ENCODE peak calls at places on chromosome 3, in seven cellular contexts. One of them, this sample, is unnamed.

GRCh38 chr3:62332771-62333381 is 40.5 kb downstream of the FEZF2 start:
- DNase-seq in spleen: no peak
- DNase-seq in GM23338: peak
- DNase-seq in H1: no peak
- DNase-seq in HCT116: peak
- DNase-seq in stomach: no peak
- DNase-seq in sigmoid colon: no peak
- DNase-seq in this sample: no peak

GRCh38 chr3:38655708-38656300 is 6.3 kb upstream of the SCN5A start:
- DNase-seq in sigmoid colon: peak
- DNase-seq in spleen: no peak
- DNase-seq in GM23338: peak
- DNase-seq in H1: no peak
- DNase-seq in stomach: no peak
- DNase-seq in HCT116: peak
- DNase-seq in this sample: no peak

GRCh38 chr3:180594631-180595348 is 7.2 kb upstream of the TTC14 start:
- DNase-seq in HCT116: peak
- DNase-seq in GM23338: peak
- DNase-seq in sigmoid colon: no peak
- DNase-seq in stomach: no peak
- DNase-seq in H1: no peak
- DNase-seq in spleen: no peak
- DNase-seq in this sample: no peak

GRCh38 chr3:127595303-127595702 is 2.9 kb upstream of the MCM2 start:
- DNase-seq in H1: no peak
- DNase-seq in HCT116: no peak
- DNase-seq in spleen: no peak
- DNase-seq in sigmoid colon: no peak
- DNase-seq in stomach: no peak
- DNase-seq in GM23338: no peak
- DNase-seq in this sample: no peak

GRCh38 chr3:25153561-25153960 is 274.5 kb upstream of the RARB start:
- DNase-seq in spleen: no peak
- DNase-seq in GM23338: no peak
- DNase-seq in stomach: no peak
- DNase-seq in sigmoid colon: no peak
- DNase-seq in H1: no peak
- DNase-seq in HCT116: no peak
- DNase-seq in this sample: no peak

GRCh38 chr3:43372809-43373587 is 86.7 kb downstream of the SNRK start:
- DNase-seq in H1: no peak
- DNase-seq in HCT116: no peak
- DNase-seq in stomach: no peak
- DNase-seq in sigmoid colon: no peak
- DNase-seq in spleen: no peak
- DNase-seq in GM23338: peak
- DNase-seq in this sample: no peak

GRCh38 chr3:55631766-55632331 is 144.7 kb upstream of the WNT5A start:
- DNase-seq in GM23338: no peak
- DNase-seq in HCT116: no peak
- DNase-seq in H1: no peak
- DNase-seq in spleen: no peak
- DNase-seq in sigmoid colon: no peak
- DNase-seq in stomach: no peak
- DNase-seq in this sample: no peak

GRCh38 chr3:103195201-103195600 is 760.4 kb downstream of the ZPLD1 start:
- DNase-seq in HCT116: no peak
- DNase-seq in GM23338: no peak
- DNase-seq in spleen: no peak
- DNase-seq in sigmoid colon: no peak
- DNase-seq in H1: no peak
- DNase-seq in stomach: no peak
- DNase-seq in this sample: no peak

GRCh38 chr3:53320697-53321096 is 26.6 kb downstream of the DCP1A start:
- DNase-seq in stomach: no peak
- DNase-seq in sigmoid colon: no peak
- DNase-seq in HCT116: no peak
- DNase-seq in GM23338: peak
- DNase-seq in spleen: no peak
- DNase-seq in H1: no peak
- DNase-seq in this sample: no peak

GRCh38 chr3:81463761-81464160 is 297.7 kb downstream of the GBE1 start:
- DNase-seq in GM23338: no peak
- DNase-seq in H1: no peak
- DNase-seq in spleen: no peak
- DNase-seq in HCT116: no peak
- DNase-seq in stomach: no peak
- DNase-seq in sigmoid colon: no peak
- DNase-seq in this sample: no peak

GRCh38 chr3:181554233-181554765 is 157.4 kb upstream of the SOX2 start:
- DNase-seq in H1: no peak
- DNase-seq in stomach: no peak
- DNase-seq in spleen: no peak
- DNase-seq in HCT116: no peak
- DNase-seq in sigmoid colon: no peak
- DNase-seq in GM23338: no peak
- DNase-seq in this sample: no peak

GRCh38 chr3:16176391-16177030 is 2.0 kb downstream of the GALNT15 start:
- DNase-seq in HCT116: no peak
- DNase-seq in GM23338: no peak
- DNase-seq in stomach: no peak
- DNase-seq in spleen: no peak
- DNase-seq in sigmoid colon: no peak
- DNase-seq in H1: no peak
- DNase-seq in this sample: no peak

GRCh38 chr3:33091746-33092145 is 5.2 kb downstream of the GLB1 start:
- DNase-seq in sigmoid colon: no peak
- DNase-seq in H1: no peak
- DNase-seq in GM23338: no peak
- DNase-seq in stomach: no peak
- DNase-seq in HCT116: no peak
- DNase-seq in spleen: no peak
- DNase-seq in this sample: no peak

GRCh38 chr3:141955163-141955562 is 78.7 kb downstream of the ATP1B3 start:
- DNase-seq in stomach: no peak
- DNase-seq in spleen: no peak
- DNase-seq in sigmoid colon: peak
- DNase-seq in HCT116: no peak
- DNase-seq in H1: no peak
- DNase-seq in GM23338: no peak
- DNase-seq in this sample: no peak

GRCh38 chr3:140319801-140320200 is 358.1 kb upstream of the TRIM42 start:
- DNase-seq in spleen: no peak
- DNase-seq in GM23338: no peak
- DNase-seq in sigmoid colon: no peak
- DNase-seq in H1: no peak
- DNase-seq in stomach: no peak
- DNase-seq in HCT116: no peak
- DNase-seq in this sample: no peak

GRCh38 chr3:13357074-13357473 is 63.0 kb downstream of the NUP210 start:
- DNase-seq in stomach: no peak
- DNase-seq in HCT116: no peak
- DNase-seq in spleen: no peak
- DNase-seq in GM23338: no peak
- DNase-seq in H1: no peak
- DNase-seq in sigmoid colon: no peak
- DNase-seq in this sample: no peak

GRCh38 chr3:44136421-44136820 is 105.3 kb upstream of the TOPAZ1 start:
- DNase-seq in sigmoid colon: no peak
- DNase-seq in HCT116: no peak
- DNase-seq in spleen: no peak
- DNase-seq in H1: no peak
- DNase-seq in GM23338: peak
- DNase-seq in stomach: no peak
- DNase-seq in this sample: no peak

GRCh38 chr3:79835701-79836100 is 67.9 kb upstream of the ROBO1 start:
- DNase-seq in GM23338: no peak
- DNase-seq in HCT116: no peak
- DNase-seq in spleen: no peak
- DNase-seq in stomach: no peak
- DNase-seq in sigmoid colon: no peak
- DNase-seq in H1: no peak
- DNase-seq in this sample: no peak

GRCh38 chr3:133303430-133303829 is 96.4 kb upstream of the BFSP2 start:
- DNase-seq in sigmoid colon: no peak
- DNase-seq in H1: no peak
- DNase-seq in HCT116: no peak
- DNase-seq in spleen: no peak
- DNase-seq in stomach: no peak
- DNase-seq in GM23338: no peak
- DNase-seq in this sample: no peak

GRCh38 chr3:197598404-197598980 is 42.7 kb upstream of the BDH1 start:
- DNase-seq in GM23338: no peak
- DNase-seq in sigmoid colon: no peak
- DNase-seq in HCT116: no peak
- DNase-seq in stomach: no peak
- DNase-seq in H1: no peak
- DNase-seq in spleen: no peak
- DNase-seq in this sample: peak

GRCh38 chr3:197599089-197599765 is 43.5 kb upstream of the BDH1 start:
- DNase-seq in stomach: peak
- DNase-seq in sigmoid colon: peak
- DNase-seq in HCT116: peak
- DNase-seq in spleen: peak
- DNase-seq in H1: peak
- DNase-seq in GM23338: peak
- DNase-seq in this sample: peak

GRCh38 chr3:197603317-197603933 is 47.7 kb upstream of the BDH1 start:
- DNase-seq in spleen: no peak
- DNase-seq in H1: no peak
- DNase-seq in GM23338: no peak
- DNase-seq in HCT116: no peak
- DNase-seq in stomach: no peak
- DNase-seq in sigmoid colon: no peak
- DNase-seq in this sample: no peak

GRCh38 chr3:197597335-197597734 is 41.6 kb upstream of the BDH1 start:
- DNase-seq in H1: no peak
- DNase-seq in HCT116: no peak
- DNase-seq in spleen: no peak
- DNase-seq in GM23338: no peak
- DNase-seq in sigmoid colon: no peak
- DNase-seq in stomach: no peak
- DNase-seq in this sample: peak

DNA sequence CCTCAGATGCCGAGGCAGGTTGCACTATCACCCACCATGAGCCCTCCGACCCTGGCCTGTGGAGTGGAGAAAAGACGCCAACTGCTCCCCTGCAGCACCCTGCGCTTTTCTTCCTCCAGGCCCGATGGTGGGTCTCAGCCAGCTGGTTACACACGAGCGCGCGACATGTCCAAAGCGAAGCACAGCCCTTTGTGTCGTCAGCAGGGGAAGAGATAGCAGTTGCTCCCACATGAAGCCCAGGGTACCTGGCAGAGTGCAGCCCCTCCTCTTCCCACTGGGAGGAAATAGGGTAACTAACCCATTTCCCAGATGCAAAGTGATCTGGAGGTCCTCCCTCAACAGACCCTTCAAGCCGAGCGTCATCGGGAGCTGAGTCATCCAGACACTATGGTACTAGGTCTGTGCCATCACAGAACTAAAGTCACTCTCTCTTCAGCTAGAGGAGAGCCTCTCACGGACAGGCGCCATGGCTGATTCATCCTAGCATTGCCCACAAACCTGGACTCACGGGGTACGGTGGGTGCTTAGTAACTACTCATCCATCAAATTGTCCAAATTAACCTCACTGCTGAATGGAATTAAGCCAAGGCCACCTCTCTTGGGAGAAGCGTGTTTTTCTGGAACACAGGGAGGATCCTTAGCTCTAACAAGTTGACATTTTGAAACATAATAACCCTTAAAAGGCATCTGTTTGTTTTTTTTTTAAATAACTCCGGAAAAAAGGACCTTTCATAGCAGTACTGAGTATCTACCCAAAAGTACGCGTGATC is 45.2 kb upstream of the BDH1 start:
- DNase-seq in GM23338: no peak
- DNase-seq in sigmoid colon: no peak
- DNase-seq in H1: no peak
- DNase-seq in spleen: no peak
- DNase-seq in HCT116: no peak
- DNase-seq in stomach: no peak
- DNase-seq in this sample: no peak
- TF ChIP-seq POLR2AphosphoS5 in GM23338: no peak
- TF ChIP-seq POLR2AphosphoS5 in sigmoid colon: no peak
- TF ChIP-seq POLR2AphosphoS5 in H1: no peak
- TF ChIP-seq POLR2AphosphoS5 in spleen: no peak
- TF ChIP-seq POLR2AphosphoS5 in HCT116: no peak
- TF ChIP-seq POLR2AphosphoS5 in stomach: no peak
- TF ChIP-seq POLR2AphosphoS5 in this sample: no peak

GRCh38 chr3:11847035-11847394 is 330 bp upstream of the TAMM41 start:
- DNase-seq in GM23338: no peak
- DNase-seq in sigmoid colon: no peak
- DNase-seq in spleen: no peak
- DNase-seq in H1: no peak
- DNase-seq in stomach: no peak
- DNase-seq in HCT116: no peak
- DNase-seq in this sample: no peak
- TF ChIP-seq CTCF in GM23338: no peak
- TF ChIP-seq CTCF in sigmoid colon: no peak
- TF ChIP-seq CTCF in spleen: no peak
- TF ChIP-seq CTCF in H1: no peak
- TF ChIP-seq CTCF in stomach: no peak
- TF ChIP-seq CTCF in HCT116: no peak
- TF ChIP-seq CTCF in this sample: no peak

GRCh38 chr3:85837402-85837801 is 878.6 kb downstream of the CADM2 start:
- DNase-seq in GM23338: no peak
- DNase-seq in HCT116: no peak
- DNase-seq in stomach: no peak
- DNase-seq in H1: no peak
- DNase-seq in spleen: no peak
- DNase-seq in sigmoid colon: no peak
- DNase-seq in this sample: no peak
- TF ChIP-seq POLR2AphosphoS5 in GM23338: no peak
- TF ChIP-seq POLR2AphosphoS5 in HCT116: no peak
- TF ChIP-seq POLR2AphosphoS5 in stomach: no peak
- TF ChIP-seq POLR2AphosphoS5 in H1: no peak
- TF ChIP-seq POLR2AphosphoS5 in spleen: no peak
- TF ChIP-seq POLR2AphosphoS5 in sigmoid colon: no peak
- TF ChIP-seq POLR2AphosphoS5 in this sample: no peak

GRCh38 chr3:119810018-119810435 is 28.1 kb downstream of the NR1I2 start:
- DNase-seq in sigmoid colon: no peak
- DNase-seq in HCT116: no peak
- DNase-seq in spleen: peak
- DNase-seq in stomach: peak
- DNase-seq in H1: no peak
- DNase-seq in GM23338: peak
- DNase-seq in this sample: no peak
- TF ChIP-seq CTCF in sigmoid colon: no peak
- TF ChIP-seq CTCF in HCT116: no peak
- TF ChIP-seq CTCF in spleen: peak
- TF ChIP-seq CTCF in stomach: no peak
- TF ChIP-seq CTCF in H1: peak
- TF ChIP-seq CTCF in GM23338: peak
- TF ChIP-seq CTCF in this sample: no peak